ENCODE peak calls at places on chromosomes 6 and 20, in ten cellular contexts. T, Y, G, L, J, W, I, D, V and Z are unnamed samples.

GRCh38 chr6:104680539-104680938 is 179.2 kb downstream of the HACE1 start:
- DNase-seq in T (no peak), Y (no peak), L (no peak), W (no peak), G (no peak), J (no peak), I (no peak), V (no peak), D (no peak), Z (no peak)

GRCh38 chr6:38933426-38933825 is 115.2 kb upstream of the GLP1R start:
- DNase-seq in T (no peak), D (no peak), J (no peak), Y (no peak), L (no peak), I (no peak), G (peak; percentile 21), V (no peak), W (no peak), Z (no peak)

GRCh38 chr6:91626935-91627334 is 1040.1 kb upstream of the MAP3K7 start:
- DNase-seq in D (no peak), J (no peak), W (peak; percentile 3), Y (peak; percentile 12), G (no peak), T (no peak), L (no peak), V (no peak), I (no peak), Z (no peak)

GRCh38 chr6:52157301-52157930 is 28.8 kb upstream of the IL17A start:
- DNase-seq in I (no peak), L (no peak), T (no peak), D (peak; percentile 54), J (no peak), Y (peak; percentile 7), W (no peak), G (peak; percentile 0), V (no peak), Z (no peak)

GRCh38 chr20:19073584-19074198 is 138.8 kb upstream of the SLC24A3 start:
- DNase-seq in J (no peak), L (no peak), G (no peak), I (no peak), D (peak; percentile 13), T (no peak), Y (no peak), V (peak; percentile 22), W (no peak), Z (peak; percentile 64)

GRCh38 chr6:142851601-142852000 is 93.4 kb downstream of the HIVEP2 start:
- DNase-seq in I (no peak), Y (no peak), J (no peak), T (no peak), W (no peak), V (no peak), G (no peak), L (no peak), D (no peak), Z (no peak)

GRCh38 chr6:13664703-13665352 is 46.8 kb downstream of the RANBP9 start:
- DNase-seq in V (no peak), D (no peak), G (peak; percentile 24), W (peak; percentile 24), L (no peak), Y (peak; percentile 28), T (no peak), J (no peak), I (no peak), Z (no peak)

GRCh38 chr6:1283486-1283885 is 28.4 kb upstream of the FOXQ1 start:
- DNase-seq in D (no peak), G (no peak), V (no peak), T (no peak), L (no peak), J (no peak), W (no peak), Y (no peak), I (no peak), Z (no peak)

GRCh38 chr6:31897612-31898199 is at the start of gene EHMT2:
- DNase-seq in V (peak; percentile 88), I (peak; percentile 80), W (peak; percentile 48), Y (peak; percentile 69), D (peak; percentile 90), G (peak; percentile 83), J (peak; percentile 88), T (peak; percentile 98), L (peak; percentile 86), Z (no peak)

GRCh38 chr6:36976005-36976261 is 10.1 kb downstream of the MTCH1 start:
- DNase-seq in W (no peak), I (no peak), L (no peak), J (no peak), Y (no peak), G (no peak), D (no peak), T (no peak), V (no peak), Z (no peak)

GRCh38 chr20:16158090-16158975 is 414.9 kb downstream of the KIF16B start:
- DNase-seq in J (no peak), T (peak; percentile 77), Y (no peak), L (no peak), V (peak; percentile 60), W (no peak), G (no peak), I (no peak), D (peak; percentile 15), Z (no peak)

GRCh38 chr6:17315262-17315661 is 34.1 kb downstream of the RBM24 start:
- DNase-seq in W (no peak), V (no peak), D (no peak), J (no peak), T (no peak), L (no peak), Y (no peak), I (no peak), G (no peak), Z (no peak)
- TF ChIP-seq CTCF in W (no peak), V (no peak), D (no peak), J (no peak), T (no peak), L (no peak), Y (no peak), I (no peak), G (no peak), Z (no peak)

GRCh38 chr20:41145821-41146620 is 8.7 kb downstream of the PLCG1 start:
- DNase-seq in Y (no peak), D (no peak), I (no peak), G (peak; percentile 52), J (peak; percentile 70), V (peak; percentile 67), W (no peak), L (no peak), T (peak; percentile 78), Z (no peak)

GRCh38 chr20:41149679-41150131 is 12.4 kb downstream of the PLCG1 start:
- DNase-seq in L (no peak), T (no peak), D (no peak), I (no peak), J (no peak), W (peak; percentile 40), G (peak; percentile 12), Y (peak; percentile 57), V (no peak), Z (no peak)

GRCh38 chr20:41150664-41151063 is 13.3 kb downstream of the PLCG1 start:
- DNase-seq in L (no peak), V (no peak), T (no peak), D (no peak), I (no peak), G (no peak), Y (no peak), W (no peak), J (peak; percentile 44), Z (no peak)

GRCh38 chr20:41151134-41151869 is 14.0 kb downstream of the PLCG1 start:
- DNase-seq in J (no peak), V (no peak), W (no peak), Y (no peak), I (no peak), L (no peak), G (no peak), D (no peak), T (no peak), Z (no peak)

GRCh38 chr20:41148956-41149355 is 11.6 kb downstream of the PLCG1 start:
- DNase-seq in J (no peak), G (no peak), Y (no peak), V (no peak), D (no peak), T (no peak), W (no peak), I (no peak), L (no peak), Z (no peak)
- H3K36me3 ChIP-seq in J (peaks cover 7% of the 10 kb centered on the region), G (no peaks in the 10 kb centered on the region), Y (no peaks in the 10 kb centered on the region), V (peaks cover 38% of the 10 kb centered on the region), D (peaks cover 6% of the 10 kb centered on the region), T (peaks cover 3% of the 10 kb centered on the region), W (no peaks in the 10 kb centered on the region), I (no peaks in the 10 kb centered on the region), L (no peaks in the 10 kb centered on the region), Z (no peaks in the 10 kb centered on the region)

GRCh38 chr6:166997348-166997747 is 1.8 kb upstream of the CEP43 start:
- DNase-seq in D (no peak), T (no peak), G (no peak), Y (no peak), W (no peak), I (no peak), V (no peak), L (no peak), J (no peak), Z (no peak)

GRCh38 chr6:166999145-166999844 is at the start of gene CEP43:
- DNase-seq in W (peak; percentile 82), Y (peak; percentile 90), V (peak; percentile 96), D (peak; percentile 98), G (peak; percentile 98), T (peak; percentile 99), J (peak; percentile 96), L (peak; percentile 95), I (peak; percentile 89), Z (peak; percentile 92)

GRCh38 chr6:166996406-166996805 is 2.8 kb upstream of the CEP43 start:
- DNase-seq in D (no peak), V (no peak), T (no peak), L (no peak), I (no peak), W (peak; percentile 67), J (no peak), Y (peak; percentile 73), G (peak; percentile 53), Z (no peak)

GRCh38 chr6:166998256-166999144 is 697 bp upstream of the CEP43 start:
- DNase-seq in D (no peak), L (peak; percentile 21), T (peak; percentile 91), V (no peak), J (peak; percentile 12), I (peak; percentile 3), G (no peak), Y (no peak), W (no peak), Z (no peak)

GRCh38 chr6:166997768-166998255 is 1.4 kb upstream of the CEP43 start:
- DNase-seq in W (peak; percentile 60), Y (peak; percentile 71), V (peak; percentile 65), D (peak; percentile 63), T (peak; percentile 89), L (peak; percentile 25), G (peak; percentile 79), J (peak; percentile 41), I (peak; percentile 40), Z (no peak)
- TF ChIP-seq CTCF in W (peak; percentile 45), Y (peak; percentile 70), V (no peak), D (peak; percentile 61), T (peak; percentile 61), L (no peak), G (peak; percentile 55), J (peak; percentile 43), I (peak; percentile 8), Z (no peak)

GRCh38 chr6:79001415-79001814 is 76.6 kb downstream of the PHIP start:
- DNase-seq in V (no peak), D (no peak), G (no peak), J (no peak), L (no peak), I (no peak), W (no peak), Y (no peak), T (no peak), Z (no peak)
- H3K36me3 ChIP-seq in V (peaks cover 95% of the 10 kb centered on the region), D (peaks cover 2% of the 10 kb centered on the region), G (peaks cover 53% of the 10 kb centered on the region), J (peaks cover 84% of the 10 kb centered on the region), L (no peaks in the 10 kb centered on the region), I (peaks cover 2% of the 10 kb centered on the region), W (peaks cover 17% of the 10 kb centered on the region), Y (peaks cover 2% of the 10 kb centered on the region), T (peaks cover 79% of the 10 kb centered on the region), Z (no peaks in the 10 kb centered on the region)